ENCODE peak calls at places on chromosomes 11 and 22, in nine cellular contexts. I is HCEC 1CT, X is GM12892, H is COR-L47, A is nucleus accumbens, F is retina, V is NCI-H2107, G is HTR-8/SVneo, W is GM10248. P is an unnamed sample.

GRCh38 chr22:35783943-35784614 is 66.4 kb downstream of the APOL5 start:
- DNase-seq in I (no peak), X (no peak), H (no peak), A (no peak), F (no peak), V (no peak), G (peak), W (no peak), P (no peak)

GRCh38 chr11:32148824-32149223 is 58.0 kb downstream of the RCN1 start:
- DNase-seq in I (peak), X (no peak), H (no peak), A (no peak), F (no peak), V (no peak), G (no peak), W (no peak), P (no peak)

GRCh38 chr22:27987557-27987956 is 68.5 kb upstream of the PITPNB start:
- DNase-seq in I (peak), X (no peak), H (no peak), A (no peak), F (no peak), V (no peak), G (peak), W (no peak), P (no peak)

GRCh38 chr11:1837171-1838076 is 1.4 kb upstream of the TNNI2 start:
- DNase-seq in I (peak), X (peak), H (peak), A (no peak), F (peak), V (no peak), G (peak), W (peak), P (peak)

GRCh38 chr22:39362271-39362670 is 12.5 kb downstream of the SYNGR1 start:
- DNase-seq in I (no peak), X (no peak), H (no peak), A (no peak), F (peak), V (no peak), G (no peak), W (no peak), P (no peak)

GRCh38 chr11:27558401-27558800 is 51.8 kb upstream of the LIN7C start:
- DNase-seq in I (no peak), X (no peak), H (no peak), A (no peak), F (no peak), V (no peak), G (no peak), W (no peak), P (no peak)

GRCh38 chr11:708511-708910 is 2.5 kb downstream of the EPS8L2 start:
- DNase-seq in I (no peak), X (no peak), H (no peak), A (no peak), F (no peak), V (no peak), G (no peak), W (peak), P (no peak)

GRCh38 chr11:33649944-33650343 is 50.7 kb downstream of the C11orf91 start:
- DNase-seq in I (no peak), X (no peak), H (no peak), A (no peak), F (no peak), V (no peak), G (no peak), W (no peak), P (no peak)

GRCh38 chr11:35134403-35135126 is 4.4 kb upstream of the CD44 start:
- DNase-seq in I (peak), X (no peak), H (no peak), A (no peak), F (no peak), V (no peak), G (no peak), W (no peak), P (no peak)

GRCh38 chr22:37469416-37470086 is 16.6 kb downstream of the MFNG start:
- DNase-seq in I (no peak), X (no peak), H (no peak), A (no peak), F (no peak), V (no peak), G (no peak), W (no peak), P (no peak)

GRCh38 chr11:34824425-34824824 is 91.8 kb downstream of the APIP start:
- DNase-seq in I (no peak), X (no peak), H (no peak), A (no peak), F (no peak), V (no peak), G (no peak), W (no peak), P (peak)

GRCh38 chr11:112655386-112655785 is 305.8 kb upstream of the NCAM1 start:
- DNase-seq in I (peak), X (no peak), H (no peak), A (peak), F (no peak), V (no peak), G (no peak), W (no peak), P (peak)

GRCh38 chr22:31968022-31968421 is 23.7 kb downstream of the YWHAH start:
- DNase-seq in I (no peak), X (no peak), H (no peak), A (no peak), F (no peak), V (no peak), G (no peak), W (no peak), P (peak)

GRCh38 chr11:69153661-69154060 is 2.1 kb upstream of the SMIM38 start:
- DNase-seq in I (no peak), X (no peak), H (no peak), A (no peak), F (peak), V (no peak), G (no peak), W (no peak), P (no peak)

GRCh38 chr11:32435511-32435946 is at the start of gene WT1:
- DNase-seq in I (no peak), X (no peak), H (no peak), A (no peak), F (peak), V (no peak), G (peak), W (no peak), P (peak)

GRCh38 chr11:8408151-8408930 is 144.7 kb upstream of the LMO1 start:
- DNase-seq in I (no peak), X (no peak), H (no peak), A (no peak), F (no peak), V (peak), G (no peak), W (no peak), P (peak)

GRCh38 chr11:12411806-12412727 is 34.7 kb downstream of the PARVA start:
- DNase-seq in I (peak), X (peak), H (peak), A (no peak), F (peak), V (peak), G (peak), W (peak), P (peak)

P was measured in NCI-H69.